ENCODE peak calls at places on chromosomes 3 and 15, in eight cellular contexts. One of them, this sample, is unnamed.

GRCh38 chr15:99716540-99716939 is 16.7 kb downstream of the LYSMD4 start:
- DNase-seq in esophagus squamous epithelium: no peak
- DNase-seq in cardiac fibroblast: no peak
- DNase-seq in AG04449: no peak
- DNase-seq in right lobe of liver: no peak
- DNase-seq in AG09309: no peak
- DNase-seq in psoas muscle: no peak
- DNase-seq in fibroblast of lung: no peak
- DNase-seq in this sample: no peak

GRCh38 chr3:13880811-13881156 is 913 bp upstream of the WNT7A start:
- DNase-seq in AG09309: no peak
- DNase-seq in AG04449: no peak
- DNase-seq in esophagus squamous epithelium: no peak
- DNase-seq in right lobe of liver: no peak
- DNase-seq in fibroblast of lung: no peak
- DNase-seq in psoas muscle: no peak
- DNase-seq in cardiac fibroblast: no peak
- DNase-seq in this sample: no peak

GRCh38 chr15:63466378-63467192 is 37.8 kb upstream of the USP3 start:
- DNase-seq in fibroblast of lung: peak; percentile 72
- DNase-seq in psoas muscle: no peak
- DNase-seq in esophagus squamous epithelium: no peak
- DNase-seq in cardiac fibroblast: peak; percentile 81
- DNase-seq in right lobe of liver: peak; percentile 56
- DNase-seq in AG09309: no peak
- DNase-seq in AG04449: no peak
- DNase-seq in this sample: no peak

GRCh38 chr3:122084795-122085194 is 29.6 kb downstream of the CD86 start:
- DNase-seq in cardiac fibroblast: no peak
- DNase-seq in AG09309: no peak
- DNase-seq in AG04449: no peak
- DNase-seq in right lobe of liver: no peak
- DNase-seq in fibroblast of lung: no peak
- DNase-seq in psoas muscle: no peak
- DNase-seq in esophagus squamous epithelium: no peak
- DNase-seq in this sample: no peak

GRCh38 chr3:38597502-38598060 is 51.9 kb downstream of the SCN5A start:
- DNase-seq in psoas muscle: no peak
- DNase-seq in right lobe of liver: peak; percentile 2
- DNase-seq in AG09309: no peak
- DNase-seq in fibroblast of lung: no peak
- DNase-seq in cardiac fibroblast: no peak
- DNase-seq in AG04449: no peak
- DNase-seq in esophagus squamous epithelium: no peak
- DNase-seq in this sample: no peak

GRCh38 chr15:99414755-99415731 is 150.7 kb upstream of the MEF2A start:
- DNase-seq in right lobe of liver: no peak
- DNase-seq in fibroblast of lung: no peak
- DNase-seq in psoas muscle: no peak
- DNase-seq in esophagus squamous epithelium: no peak
- DNase-seq in AG04449: no peak
- DNase-seq in cardiac fibroblast: no peak
- DNase-seq in AG09309: no peak
- DNase-seq in this sample: no peak

GRCh38 chr15:64693134-64693533 is 82.3 kb downstream of the RBPMS2 start:
- DNase-seq in esophagus squamous epithelium: no peak
- DNase-seq in AG04449: peak; percentile 85
- DNase-seq in AG09309: peak; percentile 75
- DNase-seq in psoas muscle: peak; percentile 59
- DNase-seq in right lobe of liver: peak; percentile 64
- DNase-seq in fibroblast of lung: peak; percentile 93
- DNase-seq in cardiac fibroblast: peak; percentile 93
- DNase-seq in this sample: no peak

GRCh38 chr3:84965141-84965540 is 6.4 kb downstream of the CADM2 start:
- DNase-seq in cardiac fibroblast: no peak
- DNase-seq in AG04449: no peak
- DNase-seq in psoas muscle: no peak
- DNase-seq in AG09309: no peak
- DNase-seq in esophagus squamous epithelium: no peak
- DNase-seq in right lobe of liver: no peak
- DNase-seq in fibroblast of lung: no peak
- DNase-seq in this sample: no peak

GRCh38 chr15:36831915-36832310 is 252.5 kb downstream of the CDIN1 start:
- DNase-seq in AG04449: no peak
- DNase-seq in AG09309: no peak
- DNase-seq in esophagus squamous epithelium: no peak
- DNase-seq in psoas muscle: no peak
- DNase-seq in cardiac fibroblast: no peak
- DNase-seq in fibroblast of lung: peak; percentile 10
- DNase-seq in right lobe of liver: no peak
- DNase-seq in this sample: no peak

DNA sequence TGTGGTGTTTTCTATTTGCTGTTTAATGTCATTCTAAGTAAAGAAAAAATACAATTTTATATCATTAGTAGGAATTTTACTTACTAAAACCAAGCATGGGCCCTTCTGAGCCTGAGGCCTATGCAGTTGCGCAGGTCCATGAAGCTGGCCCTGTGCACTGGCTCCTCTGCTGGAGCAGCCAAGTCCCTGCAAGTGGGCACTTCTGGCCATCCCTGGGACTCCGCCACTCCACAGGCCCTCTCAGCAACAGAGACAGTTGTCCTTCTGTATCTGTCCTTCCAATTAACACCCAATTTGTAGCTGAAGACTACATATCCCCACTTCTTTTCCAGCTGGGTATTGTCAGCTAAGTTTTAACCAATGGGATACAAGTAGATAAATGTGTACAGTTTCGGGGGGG is 49.9 kb upstream of the RYK start:
- DNase-seq in esophagus squamous epithelium: no peak
- DNase-seq in right lobe of liver: no peak
- DNase-seq in psoas muscle: no peak
- DNase-seq in AG09309: no peak
- DNase-seq in AG04449: no peak
- DNase-seq in cardiac fibroblast: no peak
- DNase-seq in fibroblast of lung: no peak
- DNase-seq in this sample: no peak
- TF ChIP-seq CTCF in esophagus squamous epithelium: no peak
- TF ChIP-seq CTCF in right lobe of liver: no peak
- TF ChIP-seq CTCF in psoas muscle: no peak
- TF ChIP-seq CTCF in AG09309: no peak
- TF ChIP-seq CTCF in AG04449: peak; percentile 32
- TF ChIP-seq CTCF in cardiac fibroblast: peak; percentile 36
- TF ChIP-seq CTCF in fibroblast of lung: peak; percentile 20
- TF ChIP-seq CTCF in this sample: peak; percentile 14

GRCh38 chr15:58046467-58046866 is 19.0 kb downstream of the ALDH1A2 start:
- DNase-seq in right lobe of liver: no peak
- DNase-seq in psoas muscle: no peak
- DNase-seq in fibroblast of lung: no peak
- DNase-seq in esophagus squamous epithelium: no peak
- DNase-seq in AG04449: no peak
- DNase-seq in cardiac fibroblast: no peak
- DNase-seq in AG09309: no peak
- DNase-seq in this sample: no peak

GRCh38 chr15:58052334-58052733 is 13.2 kb downstream of the ALDH1A2 start:
- DNase-seq in AG09309: no peak
- DNase-seq in esophagus squamous epithelium: no peak
- DNase-seq in right lobe of liver: no peak
- DNase-seq in cardiac fibroblast: no peak
- DNase-seq in psoas muscle: no peak
- DNase-seq in AG04449: no peak
- DNase-seq in fibroblast of lung: no peak
- DNase-seq in this sample: no peak

GRCh38 chr15:58047149-58047548 is 18.4 kb downstream of the ALDH1A2 start:
- DNase-seq in AG04449: no peak
- DNase-seq in esophagus squamous epithelium: no peak
- DNase-seq in right lobe of liver: no peak
- DNase-seq in fibroblast of lung: no peak
- DNase-seq in cardiac fibroblast: no peak
- DNase-seq in AG09309: no peak
- DNase-seq in psoas muscle: no peak
- DNase-seq in this sample: no peak

GRCh38 chr15:58048261-58048660 is 17.2 kb downstream of the ALDH1A2 start:
- DNase-seq in cardiac fibroblast: no peak
- DNase-seq in esophagus squamous epithelium: no peak
- DNase-seq in fibroblast of lung: no peak
- DNase-seq in AG09309: no peak
- DNase-seq in psoas muscle: no peak
- DNase-seq in right lobe of liver: no peak
- DNase-seq in AG04449: no peak
- DNase-seq in this sample: no peak

DNA sequence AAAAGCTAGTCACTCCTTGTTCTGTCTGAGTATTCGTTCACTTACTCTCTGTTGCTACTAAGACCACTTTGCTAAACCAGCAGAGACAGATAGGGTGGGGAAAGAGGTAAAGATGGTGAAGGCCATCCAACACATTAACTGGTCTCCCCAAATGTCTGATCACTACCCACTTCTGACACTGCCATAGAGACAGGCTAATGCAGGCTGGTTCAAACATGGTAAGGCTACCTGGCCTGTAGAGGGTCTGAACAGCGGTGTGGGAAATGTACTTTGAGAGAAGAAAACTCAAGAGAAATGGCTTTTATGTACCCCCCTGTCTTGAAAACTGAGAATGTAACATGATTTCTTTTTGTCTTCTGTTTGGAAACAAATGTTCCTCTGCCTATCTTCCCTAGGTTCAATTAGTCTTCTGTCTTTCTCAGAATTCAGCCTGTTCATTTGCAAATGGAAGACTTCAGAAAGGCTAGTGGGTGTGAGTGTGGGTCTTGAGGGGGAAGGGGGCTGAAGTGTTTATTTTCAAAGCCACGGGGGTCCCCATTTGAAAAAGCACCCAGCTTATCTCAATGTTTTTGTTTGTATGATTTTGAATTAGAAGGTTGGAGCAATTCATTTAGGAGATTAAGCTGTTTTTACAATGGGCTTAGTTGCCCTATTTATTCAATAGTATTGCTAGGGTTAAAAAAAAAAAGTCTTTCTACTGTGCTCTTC is 15.8 kb downstream of the ALDH1A2 start:
- DNase-seq in AG04449: no peak
- DNase-seq in cardiac fibroblast: no peak
- DNase-seq in AG09309: no peak
- DNase-seq in right lobe of liver: no peak
- DNase-seq in psoas muscle: no peak
- DNase-seq in esophagus squamous epithelium: no peak
- DNase-seq in fibroblast of lung: no peak
- DNase-seq in this sample: no peak
- H3K4me3 ChIP-seq in AG04449: no peak overlapping the region
- H3K4me3 ChIP-seq in cardiac fibroblast: no peak overlapping the region
- H3K4me3 ChIP-seq in AG09309: no peak overlapping the region
- H3K4me3 ChIP-seq in right lobe of liver: no peak overlapping the region
- H3K4me3 ChIP-seq in psoas muscle: no peak overlapping the region
- H3K4me3 ChIP-seq in esophagus squamous epithelium: no peak overlapping the region
- H3K4me3 ChIP-seq in fibroblast of lung: no peak overlapping the region
- H3K4me3 ChIP-seq in this sample: no peak overlapping the region

GRCh38 chr15:89837830-89838178 is 23.2 kb upstream of the ANPEP start:
- DNase-seq in right lobe of liver: no peak
- DNase-seq in AG09309: no peak
- DNase-seq in AG04449: no peak
- DNase-seq in esophagus squamous epithelium: no peak
- DNase-seq in psoas muscle: no peak
- DNase-seq in fibroblast of lung: no peak
- DNase-seq in cardiac fibroblast: no peak
- DNase-seq in this sample: no peak
- TF ChIP-seq CTCF in right lobe of liver: no peak
- TF ChIP-seq CTCF in AG09309: no peak
- TF ChIP-seq CTCF in AG04449: no peak
- TF ChIP-seq CTCF in esophagus squamous epithelium: no peak
- TF ChIP-seq CTCF in psoas muscle: no peak
- TF ChIP-seq CTCF in fibroblast of lung: no peak
- TF ChIP-seq CTCF in cardiac fibroblast: no peak
- TF ChIP-seq CTCF in this sample: no peak

GRCh38 chr3:169813757-169814517 is 1.2 kb upstream of the LRRC34 start:
- DNase-seq in psoas muscle: no peak
- DNase-seq in AG09309: no peak
- DNase-seq in right lobe of liver: peak; percentile 29
- DNase-seq in esophagus squamous epithelium: no peak
- DNase-seq in fibroblast of lung: no peak
- DNase-seq in cardiac fibroblast: peak; percentile 45
- DNase-seq in AG04449: no peak
- DNase-seq in this sample: no peak
- H3K4me3 ChIP-seq in psoas muscle: peak overlapping the region; percentile 75
- H3K4me3 ChIP-seq in AG09309: peak overlapping the region; percentile 7
- H3K4me3 ChIP-seq in right lobe of liver: peak overlapping the region; percentile 20
- H3K4me3 ChIP-seq in esophagus squamous epithelium: peak overlapping the region; percentile 70
- H3K4me3 ChIP-seq in fibroblast of lung: peak overlapping the region; percentile 3
- H3K4me3 ChIP-seq in cardiac fibroblast: no peak overlapping the region
- H3K4me3 ChIP-seq in AG04449: peak overlapping the region; percentile 57
- H3K4me3 ChIP-seq in this sample: no peak overlapping the region

GRCh38 chr3:10280571-10280970 is 12.2 kb downstream of the GHRL start:
- DNase-seq in cardiac fibroblast: no peak
- DNase-seq in right lobe of liver: no peak
- DNase-seq in esophagus squamous epithelium: no peak
- DNase-seq in fibroblast of lung: no peak
- DNase-seq in AG04449: no peak
- DNase-seq in AG09309: no peak
- DNase-seq in psoas muscle: no peak
- DNase-seq in this sample: no peak
- TF ChIP-seq CTCF in cardiac fibroblast: no peak
- TF ChIP-seq CTCF in right lobe of liver: no peak
- TF ChIP-seq CTCF in esophagus squamous epithelium: no peak
- TF ChIP-seq CTCF in fibroblast of lung: no peak
- TF ChIP-seq CTCF in AG04449: no peak
- TF ChIP-seq CTCF in AG09309: no peak
- TF ChIP-seq CTCF in psoas muscle: no peak
- TF ChIP-seq CTCF in this sample: no peak

GRCh38 chr3:185559706-185560090 is 7.3 kb upstream of the LIPH start:
- DNase-seq in AG04449: no peak
- DNase-seq in psoas muscle: no peak
- DNase-seq in cardiac fibroblast: no peak
- DNase-seq in AG09309: no peak
- DNase-seq in fibroblast of lung: no peak
- DNase-seq in right lobe of liver: no peak
- DNase-seq in esophagus squamous epithelium: no peak
- DNase-seq in this sample: no peak
- H3K4me3 ChIP-seq in AG04449: no peak overlapping the region
- H3K4me3 ChIP-seq in psoas muscle: no peak overlapping the region
- H3K4me3 ChIP-seq in cardiac fibroblast: no peak overlapping the region
- H3K4me3 ChIP-seq in AG09309: no peak overlapping the region
- H3K4me3 ChIP-seq in fibroblast of lung: no peak overlapping the region
- H3K4me3 ChIP-seq in right lobe of liver: no peak overlapping the region
- H3K4me3 ChIP-seq in esophagus squamous epithelium: no peak overlapping the region
- H3K4me3 ChIP-seq in this sample: no peak overlapping the region

DNA sequence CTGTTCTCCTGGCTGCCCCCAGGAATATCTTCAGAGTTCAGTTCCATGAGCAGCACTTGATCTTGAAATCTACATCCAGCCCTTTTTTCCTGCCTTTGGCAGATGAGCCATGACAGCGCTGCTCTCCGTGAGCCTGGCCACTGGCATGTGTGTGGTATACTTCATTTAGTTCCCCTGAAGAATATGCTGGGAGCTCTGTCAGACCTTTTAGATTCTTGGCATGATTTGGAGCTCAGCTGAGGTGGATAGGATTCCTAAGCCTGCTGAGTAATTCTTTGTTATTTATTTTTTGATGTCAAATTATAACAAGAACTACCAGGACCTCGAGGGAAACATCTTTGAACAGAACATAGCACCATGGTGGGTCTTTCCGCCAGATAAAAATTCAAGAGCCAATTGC is 121.7 kb downstream of the EDEM1 start:
- DNase-seq in cardiac fibroblast: no peak
- DNase-seq in esophagus squamous epithelium: no peak
- DNase-seq in right lobe of liver: no peak
- DNase-seq in AG04449: no peak
- DNase-seq in AG09309: no peak
- DNase-seq in psoas muscle: no peak
- DNase-seq in fibroblast of lung: no peak
- DNase-seq in this sample: no peak
- TF ChIP-seq CTCF in cardiac fibroblast: no peak
- TF ChIP-seq CTCF in esophagus squamous epithelium: no peak
- TF ChIP-seq CTCF in right lobe of liver: no peak
- TF ChIP-seq CTCF in AG04449: no peak
- TF ChIP-seq CTCF in AG09309: no peak
- TF ChIP-seq CTCF in psoas muscle: no peak
- TF ChIP-seq CTCF in fibroblast of lung: no peak
- TF ChIP-seq CTCF in this sample: no peak

GRCh38 chr3:9932843-9933560 is 632 bp upstream of the CRELD1 start:
- DNase-seq in AG09309: no peak
- DNase-seq in esophagus squamous epithelium: peak; percentile 40
- DNase-seq in AG04449: no peak
- DNase-seq in fibroblast of lung: peak; percentile 69
- DNase-seq in cardiac fibroblast: peak; percentile 86
- DNase-seq in psoas muscle: peak; percentile 88
- DNase-seq in right lobe of liver: peak; percentile 87
- DNase-seq in this sample: no peak
- H3K4me3 ChIP-seq in AG09309: peak overlapping the region; percentile 73
- H3K4me3 ChIP-seq in esophagus squamous epithelium: peak overlapping the region; percentile 72
- H3K4me3 ChIP-seq in AG04449: peak overlapping the region; percentile 77
- H3K4me3 ChIP-seq in fibroblast of lung: peak overlapping the region; percentile 69
- H3K4me3 ChIP-seq in cardiac fibroblast: peak overlapping the region; percentile 71
- H3K4me3 ChIP-seq in psoas muscle: peak overlapping the region; percentile 79
- H3K4me3 ChIP-seq in right lobe of liver: peak overlapping the region; percentile 71
- H3K4me3 ChIP-seq in this sample: peak overlapping the region; percentile 68

This sample was measured in kidney epithelial cell.